ENCODE peak calls at places on chromosomes 4 and X, in four cellular contexts. R is iris pigment epithelial cell, D is body of pancreas, U is ELR. B is an unnamed sample.

GRCh38 chr4:89539797-89540711 is 232.5 kb upstream of the GPRIN3 start:
- DNase-seq in U (peak), D (no peak), R (peak), B (no peak)

GRCh38 chr4:48409203-48409602 is 67.9 kb downstream of the SLAIN2 start:
- DNase-seq in U (no peak), D (no peak), R (peak), B (no peak)

GRCh38 chr4:105619193-105619931 is 66.9 kb downstream of the ARHGEF38 start:
- DNase-seq in D (peak), U (no peak), R (no peak), B (peak)

GRCh38 chr4:74267998-74268606 is 40.2 kb upstream of the EPGN start:
- DNase-seq in D (no peak), R (peak), U (peak), B (no peak)

GRCh38 chr4:11631416-11631815 is 202.7 kb upstream of the HS3ST1 start:
- DNase-seq in D (no peak), R (no peak), U (no peak), B (no peak)

GRCh38 chrX:63511361-63511760 is 160.2 kb upstream of the SPIN4 start:
- DNase-seq in R (no peak), D (no peak), U (no peak), B (no peak)

GRCh38 chr4:55854132-55854531 is 684 bp downstream of the EXOC1 start:
- DNase-seq in D (no peak), U (peak), R (no peak), B (no peak)

GRCh38 chr4:140643571-140644055 is 74.9 kb upstream of the UCP1 start:
- DNase-seq in D (no peak), R (no peak), U (no peak), B (no peak)

GRCh38 chrX:39144323-39144722 is 343.1 kb downstream of the MID1IP1 start:
- DNase-seq in U (no peak), D (no peak), R (no peak), B (no peak)

GRCh38 chr4:39103291-39103690 is 41.3 kb downstream of the KLHL5 start:
- DNase-seq in R (no peak), U (peak), D (no peak), B (no peak)

GRCh38 chrX:118254611-118255010 is 91.3 kb upstream of the WDR44 start:
- DNase-seq in R (peak), D (peak), U (peak), B (peak)

B was measured in testis.